ENCODE peak calls at places on chromosome 11, in four cellular contexts. E, S, T and H are unnamed samples.
A peak's percentile ranks its signal among the peaks of the same experiment; 100 is the strongest.

GRCh38 chr11:57269580-57270021 is 32.6 kb upstream of the APLNR start:
- DNase-seq in E (no peak), S (no peak), T (no peak), H (no peak)

GRCh38 chr11:5258543-5259262 is 4.1 kb upstream of the HBG2 start:
- DNase-seq in S (no peak), E (no peak), T (peak; percentile 72), H (no peak)

GRCh38 chr11:120131941-120132644 is 5.8 kb downstream of the TRIM29 start:
- DNase-seq in E (peak; percentile 35), S (no peak), T (no peak), H (no peak)

GRCh38 chr11:57649826-57650738 is at the start of gene YPEL4:
- DNase-seq in T (peak; percentile 88), S (peak; percentile 73), E (peak; percentile 81), H (peak; percentile 76)

GRCh38 chr11:46382644-46383403 is 1.4 kb downstream of the MDK start:
- DNase-seq in T (peak; percentile 74), E (no peak), S (no peak), H (peak; percentile 61)

GRCh38 chr11:35031869-35032268 is 107.1 kb upstream of the CD44 start:
- DNase-seq in S (no peak), E (no peak), T (peak; percentile 63), H (no peak)

GRCh38 chr11:5071815-5072214 is 2.4 kb downstream of the OR52E1 start:
- DNase-seq in S (no peak), T (peak; percentile 57), E (no peak), H (no peak)

GRCh38 chr11:125925804-125926203 is 20.0 kb upstream of the VSIG10L2 start:
- DNase-seq in E (no peak), T (no peak), S (no peak), H (no peak)

GRCh38 chr11:33699515-33700424 is 856 bp downstream of the C11orf91 start:
- DNase-seq in S (no peak), T (peak; percentile 11), E (peak; percentile 66), H (peak; percentile 64)
- H3K4me3 ChIP-seq in S (peak overlapping the region; percentile 51), T (peak overlapping the region; percentile 9), E (peak overlapping the region; percentile 72), H (peak overlapping the region; percentile 65)

DNA sequence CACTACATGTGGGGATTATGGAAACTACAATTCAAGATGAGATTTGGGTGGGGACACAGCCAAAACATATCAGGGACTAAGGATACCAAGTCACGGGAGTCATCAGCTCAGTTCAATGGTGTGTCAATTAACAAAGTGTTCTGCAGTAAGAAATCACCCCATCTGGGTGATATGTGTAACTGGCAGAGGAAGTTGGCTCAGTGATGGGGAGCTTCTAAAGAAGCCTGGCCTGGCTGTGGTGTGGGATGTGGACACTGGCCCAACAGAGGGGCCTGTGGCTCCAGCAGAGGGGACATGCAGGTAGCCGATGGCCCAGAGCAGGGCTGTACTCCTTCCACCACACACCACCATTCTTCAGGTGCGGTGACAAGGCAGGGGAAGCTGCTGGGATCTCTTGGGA is 31.6 kb downstream of the RPS6KA4 start:
- DNase-seq in E (no peak), T (no peak), S (no peak), H (no peak)
- H3K27me3 ChIP-seq in E (no peaks in the 10 kb centered on the region), T (no peaks in the 10 kb centered on the region), S (no peaks in the 10 kb centered on the region), H (no peaks in the 10 kb centered on the region)

GRCh38 chr11:61776561-61777075 is 15.8 kb downstream of the TMEM258 start:
- DNase-seq in T (peak; percentile 86), E (no peak), S (peak; percentile 53), H (peak; percentile 76)
- H3K4me3 ChIP-seq in T (no peak overlapping the region), E (no peak overlapping the region), S (peak overlapping the region; percentile 52), H (no peak overlapping the region)

GRCh38 chr11:44007746-44008501 is 39.9 kb upstream of the ACCSL start:
- DNase-seq in S (no peak), E (peak; percentile 53), T (peak; percentile 40), H (no peak)

GRCh38 chr11:44004452-44004833 is 43.3 kb upstream of the ACCSL start:
- DNase-seq in E (peak; percentile 56), S (no peak), T (no peak), H (no peak)

GRCh38 chr11:44005076-44005800 is 42.5 kb upstream of the ACCSL start:
- DNase-seq in E (peak; percentile 63), T (no peak), S (no peak), H (no peak)

GRCh38 chr11:44006882-44007495 is 40.8 kb upstream of the ACCSL start:
- DNase-seq in S (no peak), T (no peak), E (peak; percentile 83), H (peak; percentile 35)

DNA sequence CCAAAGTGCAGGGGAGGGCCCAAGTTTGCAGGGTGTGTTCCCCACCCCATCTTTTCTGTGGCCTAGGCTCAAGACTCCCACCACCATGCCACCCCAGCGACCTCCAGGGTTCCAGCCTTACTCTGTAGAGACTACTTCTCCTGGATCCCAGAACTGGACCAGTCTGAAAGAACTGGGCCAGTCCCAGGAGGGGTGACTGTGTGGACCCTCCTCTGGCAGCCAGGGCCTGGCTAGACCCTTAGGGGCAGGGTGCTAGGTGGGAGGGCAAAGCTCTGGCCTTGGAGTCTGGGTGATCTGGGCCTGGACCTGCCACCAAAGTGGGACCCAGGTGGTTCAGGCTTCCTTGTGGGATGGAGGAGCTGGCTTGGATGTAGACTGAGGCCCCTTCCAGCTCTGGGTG is 41.8 kb upstream of the ACCSL start:
- DNase-seq in S (no peak), T (no peak), E (peak; percentile 56), H (no peak)
- H3K27me3 ChIP-seq in S (no peaks in the 10 kb centered on the region), T (no peaks in the 10 kb centered on the region), E (no peaks in the 10 kb centered on the region), H (no peaks in the 10 kb centered on the region)

GRCh38 chr11:1840780-1841480 is 2.1 kb downstream of the TNNI2 start:
- DNase-seq in S (no peak), E (no peak), T (no peak), H (peak; percentile 11)
- H3K4me3 ChIP-seq in S (no peak overlapping the region), E (no peak overlapping the region), T (no peak overlapping the region), H (no peak overlapping the region)

DNA sequence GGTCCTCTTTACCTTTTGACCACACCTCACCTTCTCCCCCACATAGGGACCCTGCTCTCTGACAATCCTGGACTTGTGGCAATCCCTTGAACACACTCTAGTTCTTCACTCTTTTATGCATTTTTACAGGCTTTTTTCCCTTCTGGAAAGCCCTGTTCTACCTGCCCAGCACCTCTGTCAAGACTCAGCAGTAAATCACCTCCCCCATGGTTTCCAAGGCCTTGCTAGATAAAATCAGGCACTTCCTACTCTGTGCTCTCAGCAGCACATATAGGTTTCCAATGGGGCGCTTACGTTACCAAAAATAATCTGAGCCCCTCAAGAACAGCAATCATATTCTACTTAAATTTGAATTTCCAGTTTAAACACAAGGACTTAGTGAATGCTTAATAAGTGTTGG is 53.9 kb downstream of the ETS1 start:
- DNase-seq in T (peak; percentile 70), E (no peak), S (no peak), H (no peak)
- H3K27me3 ChIP-seq in T (no peaks in the 10 kb centered on the region), E (no peaks in the 10 kb centered on the region), S (no peaks in the 10 kb centered on the region), H (no peaks in the 10 kb centered on the region)

DNA sequence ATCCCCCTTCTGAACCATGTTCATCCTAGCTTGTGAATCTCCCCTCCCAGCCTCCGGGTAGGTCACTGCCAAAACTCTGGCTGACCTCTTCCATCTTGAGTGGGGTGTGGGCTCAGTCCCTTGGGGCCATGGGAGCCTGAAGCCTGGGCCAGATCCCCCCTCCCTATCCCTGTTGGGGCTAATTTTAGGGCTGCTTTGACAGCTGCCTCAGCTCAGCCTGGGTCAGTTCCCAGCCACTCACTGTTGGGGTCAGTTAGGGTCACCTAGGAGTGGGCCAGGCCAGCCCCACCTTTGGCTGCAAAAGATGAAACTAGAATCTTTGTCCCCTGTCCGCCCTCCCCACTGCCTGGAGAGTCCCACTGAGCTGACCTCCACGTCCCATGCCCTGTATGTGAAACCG is 29.8 kb upstream of the P2RY2 start:
- DNase-seq in S (no peak), T (no peak), E (peak; percentile 57), H (peak; percentile 41)
- H3K4me3 ChIP-seq in S (no peak overlapping the region), T (no peak overlapping the region), E (no peak overlapping the region), H (no peak overlapping the region)

GRCh38 chr11:123421589-123421988 is 8.5 kb upstream of the GRAMD1B start:
- DNase-seq in E (no peak), T (no peak), S (no peak), H (no peak)

GRCh38 chr11:123425367-123425766 is 4.7 kb upstream of the GRAMD1B start:
- DNase-seq in E (no peak), S (no peak), T (no peak), H (no peak)

GRCh38 chr11:123419720-123420466 is 10.2 kb upstream of the GRAMD1B start:
- DNase-seq in T (no peak), E (no peak), S (no peak), H (no peak)
- H3K27me3 ChIP-seq in T (no peaks in the 10 kb centered on the region), E (no peaks in the 10 kb centered on the region), S (no peaks in the 10 kb centered on the region), H (no peaks in the 10 kb centered on the region)